ENCODE peak calls at places on chromosomes 11 and 22, in six cellular contexts. One of them, this sample, is unnamed.
A peak's percentile ranks its signal among the peaks of the same experiment; 100 is the strongest.

GRCh38 chr11:27934830-27935145 is 173.2 kb downstream of the KIF18A start:
- DNase-seq in HepG2: no peak
- DNase-seq in brain microvascular endothelial cell: peak; percentile 96
- DNase-seq in mesendoderm: peak; percentile 89
- DNase-seq in skeletal muscle cell: peak; percentile 89
- DNase-seq in ovary: no peak
- DNase-seq in this sample: peak; percentile 51

GRCh38 chr11:116580828-116581227 is 192.0 kb downstream of the BUD13 start:
- DNase-seq in skeletal muscle cell: no peak
- DNase-seq in ovary: no peak
- DNase-seq in HepG2: no peak
- DNase-seq in mesendoderm: peak; percentile 87
- DNase-seq in brain microvascular endothelial cell: no peak
- DNase-seq in this sample: no peak

GRCh38 chr11:73888244-73888643 is 11.4 kb downstream of the PAAF1 start:
- DNase-seq in brain microvascular endothelial cell: no peak
- DNase-seq in HepG2: no peak
- DNase-seq in skeletal muscle cell: no peak
- DNase-seq in ovary: no peak
- DNase-seq in mesendoderm: no peak
- DNase-seq in this sample: no peak

GRCh38 chr22:33372875-33373274 is 314.7 kb upstream of the SYN3 start:
- DNase-seq in ovary: no peak
- DNase-seq in brain microvascular endothelial cell: no peak
- DNase-seq in skeletal muscle cell: no peak
- DNase-seq in HepG2: no peak
- DNase-seq in mesendoderm: no peak
- DNase-seq in this sample: no peak

GRCh38 chr11:111135101-111135500 is 110.4 kb upstream of the POU2AF2 start:
- DNase-seq in ovary: no peak
- DNase-seq in skeletal muscle cell: no peak
- DNase-seq in mesendoderm: peak; percentile 58
- DNase-seq in brain microvascular endothelial cell: no peak
- DNase-seq in HepG2: no peak
- DNase-seq in this sample: no peak

GRCh38 chr11:116642481-116642880 is 130.3 kb downstream of the BUD13 start:
- DNase-seq in brain microvascular endothelial cell: no peak
- DNase-seq in mesendoderm: no peak
- DNase-seq in HepG2: no peak
- DNase-seq in skeletal muscle cell: no peak
- DNase-seq in ovary: no peak
- DNase-seq in this sample: no peak

GRCh38 chr22:44732017-44732561 is 20.3 kb upstream of the ARHGAP8 start:
- DNase-seq in mesendoderm: no peak
- DNase-seq in skeletal muscle cell: no peak
- DNase-seq in HepG2: no peak
- DNase-seq in ovary: no peak
- DNase-seq in brain microvascular endothelial cell: no peak
- DNase-seq in this sample: no peak

GRCh38 chr11:16049611-16050010 is 306.7 kb downstream of the SOX6 start:
- DNase-seq in ovary: no peak
- DNase-seq in mesendoderm: peak; percentile 35
- DNase-seq in brain microvascular endothelial cell: no peak
- DNase-seq in skeletal muscle cell: no peak
- DNase-seq in HepG2: no peak
- DNase-seq in this sample: no peak

GRCh38 chr11:70173018-70173417 is 30.1 kb upstream of the FADD start:
- DNase-seq in skeletal muscle cell: no peak
- DNase-seq in mesendoderm: no peak
- DNase-seq in brain microvascular endothelial cell: peak; percentile 53
- DNase-seq in ovary: no peak
- DNase-seq in HepG2: peak; percentile 20
- DNase-seq in this sample: no peak

GRCh38 chr11:119974051-119974450 is 163.9 kb downstream of the TRIM29 start:
- DNase-seq in HepG2: no peak
- DNase-seq in brain microvascular endothelial cell: no peak
- DNase-seq in ovary: no peak
- DNase-seq in skeletal muscle cell: no peak
- DNase-seq in mesendoderm: peak; percentile 46
- DNase-seq in this sample: no peak

GRCh38 chr11:106379712-106380111 is 302.2 kb downstream of the AASDHPPT start:
- DNase-seq in brain microvascular endothelial cell: no peak
- DNase-seq in HepG2: no peak
- DNase-seq in ovary: no peak
- DNase-seq in mesendoderm: no peak
- DNase-seq in skeletal muscle cell: no peak
- DNase-seq in this sample: no peak

GRCh38 chr22:49209452-49210195 is 618.0 kb downstream of the BRD1 start:
- DNase-seq in HepG2: peak; percentile 78
- DNase-seq in ovary: peak; percentile 24
- DNase-seq in mesendoderm: no peak
- DNase-seq in brain microvascular endothelial cell: no peak
- DNase-seq in skeletal muscle cell: no peak
- DNase-seq in this sample: no peak

GRCh38 chr11:119375629-119376196 is 5.8 kb downstream of the USP2 start:
- DNase-seq in skeletal muscle cell: peak; percentile 69
- DNase-seq in brain microvascular endothelial cell: peak; percentile 27
- DNase-seq in HepG2: peak; percentile 58
- DNase-seq in mesendoderm: peak; percentile 68
- DNase-seq in ovary: peak; percentile 93
- DNase-seq in this sample: no peak

GRCh38 chr11:126411971-126412381 is 56.5 kb downstream of the ST3GAL4 start:
- DNase-seq in skeletal muscle cell: no peak
- DNase-seq in mesendoderm: no peak
- DNase-seq in HepG2: no peak
- DNase-seq in brain microvascular endothelial cell: no peak
- DNase-seq in ovary: peak; percentile 72
- DNase-seq in this sample: peak; percentile 20

GRCh38 chr11:70326365-70326803 is 55.9 kb downstream of the PPFIA1 start:
- DNase-seq in HepG2: no peak
- DNase-seq in ovary: no peak
- DNase-seq in mesendoderm: no peak
- DNase-seq in brain microvascular endothelial cell: no peak
- DNase-seq in skeletal muscle cell: peak; percentile 43
- DNase-seq in this sample: no peak

GRCh38 chr11:35919244-35919643 is 24.6 kb upstream of the LDLRAD3 start:
- DNase-seq in skeletal muscle cell: no peak
- DNase-seq in mesendoderm: peak; percentile 13
- DNase-seq in brain microvascular endothelial cell: no peak
- DNase-seq in ovary: no peak
- DNase-seq in HepG2: no peak
- DNase-seq in this sample: no peak

GRCh38 chr11:78606667-78607066 is 32.0 kb upstream of the NARS2 start:
- DNase-seq in skeletal muscle cell: no peak
- DNase-seq in ovary: no peak
- DNase-seq in HepG2: no peak
- DNase-seq in brain microvascular endothelial cell: no peak
- DNase-seq in mesendoderm: peak; percentile 66
- DNase-seq in this sample: no peak

GRCh38 chr11:23509023-23509422 is 648.7 kb upstream of the CCDC179 start:
- DNase-seq in brain microvascular endothelial cell: peak; percentile 48
- DNase-seq in ovary: no peak
- DNase-seq in HepG2: no peak
- DNase-seq in skeletal muscle cell: peak; percentile 25
- DNase-seq in mesendoderm: no peak
- DNase-seq in this sample: no peak

GRCh38 chr11:116794851-116795250 is 3.2 kb upstream of the APOA5 start:
- DNase-seq in HepG2: no peak
- DNase-seq in skeletal muscle cell: no peak
- DNase-seq in ovary: no peak
- DNase-seq in brain microvascular endothelial cell: no peak
- DNase-seq in mesendoderm: no peak
- DNase-seq in this sample: no peak

GRCh38 chr11:87114093-87114492 is 76.4 kb downstream of the TMEM135 start:
- DNase-seq in brain microvascular endothelial cell: no peak
- DNase-seq in ovary: no peak
- DNase-seq in HepG2: no peak
- DNase-seq in skeletal muscle cell: no peak
- DNase-seq in mesendoderm: no peak
- DNase-seq in this sample: no peak

GRCh38 chr22:25453058-25453457 is 111.4 kb upstream of the GRK3 start:
- DNase-seq in HepG2: no peak
- DNase-seq in mesendoderm: no peak
- DNase-seq in ovary: no peak
- DNase-seq in brain microvascular endothelial cell: no peak
- DNase-seq in skeletal muscle cell: no peak
- DNase-seq in this sample: no peak

GRCh38 chr22:25452116-25452700 is 112.3 kb upstream of the GRK3 start:
- DNase-seq in mesendoderm: no peak
- DNase-seq in brain microvascular endothelial cell: no peak
- DNase-seq in HepG2: no peak
- DNase-seq in ovary: no peak
- DNase-seq in skeletal muscle cell: no peak
- DNase-seq in this sample: no peak

GRCh38 chr22:25449781-25450317 is 114.6 kb upstream of the GRK3 start:
- DNase-seq in skeletal muscle cell: no peak
- DNase-seq in HepG2: no peak
- DNase-seq in mesendoderm: no peak
- DNase-seq in brain microvascular endothelial cell: no peak
- DNase-seq in ovary: no peak
- DNase-seq in this sample: no peak

GRCh38 chr22:25451480-25452114 is 112.9 kb upstream of the GRK3 start:
- DNase-seq in mesendoderm: no peak
- DNase-seq in skeletal muscle cell: no peak
- DNase-seq in brain microvascular endothelial cell: no peak
- DNase-seq in HepG2: no peak
- DNase-seq in ovary: no peak
- DNase-seq in this sample: no peak

GRCh38 chr22:25453557-25453956 is 110.9 kb upstream of the GRK3 start:
- DNase-seq in ovary: no peak
- DNase-seq in HepG2: no peak
- DNase-seq in mesendoderm: no peak
- DNase-seq in brain microvascular endothelial cell: no peak
- DNase-seq in skeletal muscle cell: no peak
- DNase-seq in this sample: no peak
- H3K4me3 ChIP-seq in ovary: no peak overlapping the region
- H3K4me3 ChIP-seq in HepG2: no peak overlapping the region
- H3K4me3 ChIP-seq in mesendoderm: no peak overlapping the region
- H3K4me3 ChIP-seq in brain microvascular endothelial cell: no peak overlapping the region
- H3K4me3 ChIP-seq in skeletal muscle cell: no peak overlapping the region
- H3K4me3 ChIP-seq in this sample: no peak overlapping the region

DNA sequence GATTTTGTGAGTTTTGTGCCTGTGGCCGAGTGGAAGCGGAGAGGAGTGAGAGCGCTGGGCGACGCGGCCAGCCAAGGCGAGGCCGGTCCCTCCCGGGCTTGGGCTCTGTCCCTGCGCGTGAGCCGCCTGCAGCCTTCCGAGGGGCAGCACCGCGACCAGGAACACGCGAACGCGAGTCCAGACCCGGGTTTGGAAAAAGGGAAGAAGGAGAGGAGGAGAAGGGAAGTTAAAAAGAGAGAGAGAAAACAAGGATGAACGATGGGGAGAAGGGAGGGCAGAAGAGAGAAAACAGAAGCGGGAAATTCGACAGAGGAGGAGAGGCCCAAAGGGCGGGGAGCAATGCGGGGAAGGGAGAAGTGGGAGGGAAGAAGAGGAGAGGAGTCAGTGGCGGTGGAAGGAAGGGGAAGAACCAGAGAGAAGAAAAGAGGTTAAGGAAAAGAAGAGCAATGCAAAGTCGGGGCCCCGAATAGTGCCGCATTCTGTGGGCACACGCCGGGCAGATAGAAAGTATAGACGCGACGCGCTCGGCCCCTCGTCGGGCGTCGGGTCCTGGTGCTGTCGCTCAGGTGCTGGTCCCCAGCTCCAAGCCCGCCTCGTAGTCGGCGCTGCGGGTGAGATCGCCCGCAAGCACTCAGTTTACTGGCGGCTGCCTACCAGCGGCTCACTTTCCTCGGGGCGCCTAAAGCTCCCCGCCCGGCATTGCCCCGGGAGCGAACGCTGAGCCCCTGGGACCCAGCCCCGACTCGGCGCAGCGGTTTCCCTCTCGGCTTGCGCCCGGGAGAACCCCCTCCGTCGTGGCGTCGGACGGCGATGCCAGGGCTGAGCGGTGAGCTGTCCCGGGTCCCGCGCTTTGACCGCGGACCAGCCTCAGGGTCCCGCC is 2.8 kb upstream of the BARX2 start:
- DNase-seq in ovary: no peak
- DNase-seq in skeletal muscle cell: no peak
- DNase-seq in HepG2: no peak
- DNase-seq in brain microvascular endothelial cell: no peak
- DNase-seq in mesendoderm: peak; percentile 25
- DNase-seq in this sample: no peak
- H3K4me3 ChIP-seq in ovary: peak overlapping the region; percentile 8
- H3K4me3 ChIP-seq in skeletal muscle cell: peak overlapping the region; percentile 23
- H3K4me3 ChIP-seq in HepG2: no peak overlapping the region
- H3K4me3 ChIP-seq in brain microvascular endothelial cell: peak overlapping the region; percentile 20
- H3K4me3 ChIP-seq in mesendoderm: no peak overlapping the region
- H3K4me3 ChIP-seq in this sample: peak overlapping the region; percentile 28

GRCh38 chr11:43573233-43573632 is 107.3 kb upstream of the HSD17B12 start:
- DNase-seq in brain microvascular endothelial cell: no peak
- DNase-seq in mesendoderm: peak; percentile 71
- DNase-seq in skeletal muscle cell: no peak
- DNase-seq in HepG2: peak; percentile 27
- DNase-seq in ovary: no peak
- DNase-seq in this sample: no peak
- H3K4me3 ChIP-seq in brain microvascular endothelial cell: no peak overlapping the region
- H3K4me3 ChIP-seq in mesendoderm: no peak overlapping the region
- H3K4me3 ChIP-seq in skeletal muscle cell: no peak overlapping the region
- H3K4me3 ChIP-seq in HepG2: no peak overlapping the region
- H3K4me3 ChIP-seq in ovary: no peak overlapping the region
- H3K4me3 ChIP-seq in this sample: no peak overlapping the region

GRCh38 chr11:26070981-26071380 is 260.9 kb upstream of the ANO3 start:
- DNase-seq in brain microvascular endothelial cell: no peak
- DNase-seq in mesendoderm: no peak
- DNase-seq in ovary: no peak
- DNase-seq in HepG2: no peak
- DNase-seq in skeletal muscle cell: no peak
- DNase-seq in this sample: no peak

GRCh38 chr11:26076591-26076990 is 255.3 kb upstream of the ANO3 start:
- DNase-seq in skeletal muscle cell: no peak
- DNase-seq in ovary: no peak
- DNase-seq in mesendoderm: no peak
- DNase-seq in HepG2: no peak
- DNase-seq in brain microvascular endothelial cell: no peak
- DNase-seq in this sample: no peak

GRCh38 chr11:26078217-26078821 is 253.6 kb upstream of the ANO3 start:
- DNase-seq in mesendoderm: no peak
- DNase-seq in skeletal muscle cell: no peak
- DNase-seq in HepG2: no peak
- DNase-seq in ovary: no peak
- DNase-seq in brain microvascular endothelial cell: peak; percentile 3
- DNase-seq in this sample: no peak

GRCh38 chr11:26073646-26074045 is 258.3 kb upstream of the ANO3 start:
- DNase-seq in skeletal muscle cell: no peak
- DNase-seq in brain microvascular endothelial cell: no peak
- DNase-seq in mesendoderm: no peak
- DNase-seq in ovary: no peak
- DNase-seq in HepG2: no peak
- DNase-seq in this sample: no peak

DNA sequence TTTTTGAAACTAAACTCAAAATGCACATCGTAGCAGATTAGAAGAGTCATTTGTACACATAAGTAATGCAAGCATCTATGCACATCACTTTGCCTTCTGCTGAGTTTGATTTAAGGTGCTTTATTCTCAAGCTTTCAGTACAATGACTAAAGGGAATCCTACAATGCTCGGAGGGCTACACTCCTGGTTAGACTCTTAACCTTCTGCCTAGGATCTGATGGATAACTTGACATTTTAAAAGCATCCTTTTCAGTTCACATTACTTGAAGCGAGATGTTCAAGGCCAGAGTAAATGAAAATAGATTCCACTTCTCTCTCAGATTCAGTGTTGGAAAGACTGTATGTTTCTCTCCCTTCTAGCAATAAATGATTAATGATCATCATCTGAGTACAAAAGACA is 259.3 kb upstream of the ANO3 start:
- DNase-seq in skeletal muscle cell: no peak
- DNase-seq in HepG2: no peak
- DNase-seq in brain microvascular endothelial cell: no peak
- DNase-seq in mesendoderm: no peak
- DNase-seq in ovary: no peak
- DNase-seq in this sample: no peak
- H3K4me3 ChIP-seq in skeletal muscle cell: no peak overlapping the region
- H3K4me3 ChIP-seq in HepG2: no peak overlapping the region
- H3K4me3 ChIP-seq in brain microvascular endothelial cell: no peak overlapping the region
- H3K4me3 ChIP-seq in mesendoderm: no peak overlapping the region
- H3K4me3 ChIP-seq in ovary: no peak overlapping the region
- H3K4me3 ChIP-seq in this sample: no peak overlapping the region

This sample was measured in MG63.